ENCODE peak calls at places on chromosomes 2 and 18, in six cellular contexts. Z, H, C, M, B and W are unnamed samples. For H3K27me3, the result is how much of the 10 kb centered on the place peaks cover.

GRCh38 chr2:43175187-43175490 is 51.3 kb downstream of the ZFP36L2 start:
- DNase-seq in Z (no peak), H (no peak), C (no peak), M (no peak), B (peak), W (peak)

GRCh38 chr18:26190506-26190905 is 35.7 kb upstream of the TAF4B start:
- DNase-seq in Z (no peak), H (no peak), C (peak), M (no peak), B (no peak), W (no peak)

GRCh38 chr2:217981084-217981730 is 21.6 kb downstream of the TNS1 start:
- DNase-seq in Z (no peak), H (no peak), C (no peak), M (no peak), B (no peak), W (no peak)

GRCh38 chr2:225122582-225123486 is 80.6 kb upstream of the DOCK10 start:
- DNase-seq in Z (no peak), H (no peak), C (no peak), M (peak), B (peak), W (no peak)

GRCh38 chr2:1739322-1739957 is 4.9 kb downstream of the PXDN start:
- DNase-seq in Z (no peak), H (no peak), C (no peak), M (no peak), B (no peak), W (no peak)

GRCh38 chr2:215498411-215498810 is 62.5 kb upstream of the FN1 start:
- DNase-seq in Z (no peak), H (no peak), C (no peak), M (peak), B (no peak), W (no peak)

GRCh38 chr2:100601661-100602060 is 38.9 kb downstream of the PDCL3 start:
- DNase-seq in Z (no peak), H (no peak), C (no peak), M (no peak), B (no peak), W (no peak)

GRCh38 chr2:39492095-39492590 is 55.1 kb upstream of the MAP4K3 start:
- DNase-seq in Z (no peak), H (peak), C (peak), M (peak), B (no peak), W (peak)

GRCh38 chr2:239399404-239399999 is 1.3 kb downstream of the HDAC4 start:
- DNase-seq in Z (no peak), H (no peak), C (no peak), M (peak), B (no peak), W (peak)

GRCh38 chr2:72778410-72778809 is 47.4 kb downstream of the EXOC6B start:
- DNase-seq in Z (no peak), H (no peak), C (no peak), M (no peak), B (no peak), W (no peak)

DNA sequence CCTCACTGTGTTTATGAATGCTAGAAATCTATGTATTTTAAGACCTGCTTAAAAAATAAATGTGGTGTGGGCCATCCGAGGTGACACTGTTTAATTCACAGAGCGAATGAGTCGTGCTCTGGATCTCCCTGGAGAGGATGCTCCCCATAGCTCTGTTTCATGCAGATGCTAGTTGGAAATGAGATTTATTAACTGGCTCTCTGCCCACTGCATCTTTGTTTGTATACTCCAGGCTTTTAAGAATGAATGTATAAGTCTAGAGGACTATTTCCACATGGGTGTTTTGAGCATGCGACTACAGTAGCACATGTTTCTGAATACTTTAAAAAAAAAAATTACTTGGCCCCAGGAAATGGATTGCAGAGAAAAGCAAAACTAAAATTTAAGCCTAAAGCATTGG is 3.9 kb downstream of the MAPRE2 start:
- DNase-seq in Z (no peak), H (no peak), C (no peak), M (no peak), B (no peak), W (no peak)
- TF ChIP-seq REST in Z (no peak), H (no peak), C (no peak), M (no peak), B (no peak), W (no peak)

GRCh38 chr2:121360566-121361300 is 75.7 kb upstream of the TFCP2L1 start:
- DNase-seq in Z (no peak), H (peak), C (no peak), M (no peak), B (no peak), W (no peak)
- H3K27ac ChIP-seq in Z (no peak), H (no peak), C (no peak), M (no peak), B (no peak), W (no peak)

GRCh38 chr2:20914087-20914486 is 91.2 kb upstream of the LDAH start:
- DNase-seq in Z (no peak), H (no peak), C (no peak), M (no peak), B (no peak), W (no peak)
- H3K27me3 ChIP-seq in Z (under half), H (under half), C (under half), M (under half), B (under half), W (under half)

DNA sequence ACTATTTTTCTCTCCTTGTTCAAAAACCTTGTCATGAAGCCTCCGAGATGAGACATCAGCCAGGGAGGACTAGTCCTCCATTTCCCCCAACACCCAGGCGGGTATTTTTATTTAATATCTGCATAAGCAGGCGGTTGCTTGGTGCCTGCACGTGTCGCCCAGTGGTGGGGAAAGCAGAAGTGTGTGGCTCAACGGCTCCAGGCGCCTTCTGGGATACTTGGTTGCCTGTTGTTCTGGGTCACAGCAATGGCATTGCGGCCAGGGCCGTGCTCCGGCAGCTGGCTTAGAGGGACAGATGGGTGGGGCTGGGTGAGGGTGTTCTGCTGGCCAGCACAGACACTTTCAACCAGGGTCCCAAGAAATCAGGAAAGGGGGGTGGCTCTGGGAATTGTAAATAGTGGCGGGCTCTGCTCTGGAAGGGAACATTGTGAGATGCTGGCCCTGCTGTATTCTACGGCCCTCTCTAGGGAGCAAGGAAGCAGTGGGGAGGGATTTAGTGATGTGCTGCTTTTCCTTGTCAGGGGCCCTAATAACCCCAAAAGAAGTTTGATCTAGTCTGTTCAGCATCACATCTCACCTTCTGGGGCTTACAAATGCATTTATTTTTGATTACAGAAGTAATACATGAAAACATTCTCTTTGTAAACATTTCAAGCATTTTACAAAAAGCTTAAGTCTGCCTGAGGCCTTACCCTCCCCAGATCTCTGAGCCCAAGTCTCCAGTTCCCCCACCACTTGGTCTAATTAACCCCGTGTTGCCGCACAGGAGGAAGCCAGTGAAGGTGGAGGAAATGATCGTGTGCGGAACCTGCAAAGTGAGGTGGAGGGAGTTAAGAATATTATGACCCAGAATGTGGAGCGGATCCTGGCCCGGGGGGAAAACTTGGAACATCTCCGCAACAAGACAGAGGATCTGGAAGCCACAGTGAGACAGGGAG is 1.1 kb downstream of the VAMP8 start:
- DNase-seq in Z (no peak), H (no peak), C (no peak), M (peak), B (no peak), W (peak)
- TF ChIP-seq REST in Z (no peak), H (no peak), C (no peak), M (no peak), B (no peak), W (peak)

DNA sequence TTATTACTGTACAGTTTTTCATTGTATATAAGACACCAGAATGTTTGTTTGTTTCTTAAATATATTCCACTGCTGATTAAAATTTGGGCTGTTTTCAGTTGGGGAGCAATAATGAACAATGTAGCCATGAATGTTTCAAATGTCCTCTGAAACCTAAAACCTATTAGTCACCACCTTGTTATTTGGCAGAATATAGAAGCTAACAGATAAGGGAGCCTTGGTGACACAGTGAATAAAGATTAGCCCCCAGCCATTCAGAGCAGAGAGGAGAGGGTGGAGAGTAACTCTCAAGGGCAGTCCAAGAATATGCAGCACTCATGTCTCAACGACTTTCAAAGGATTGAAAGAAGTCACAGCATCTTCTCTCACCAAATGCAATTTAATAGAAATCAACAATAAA is 43.1 kb upstream of the ATP8B1 start:
- DNase-seq in Z (peak), H (no peak), C (no peak), M (peak), B (no peak), W (no peak)
- H3K27ac ChIP-seq in Z (peak), H (no peak), C (no peak), M (peak), B (no peak), W (no peak)

GRCh38 chr2:45033331-45033730 is 24.1 kb upstream of the SIX2 start:
- DNase-seq in Z (no peak), H (no peak), C (no peak), M (no peak), B (no peak), W (no peak)
- H3K27me3 ChIP-seq in Z (under half), H (under half), C (under half), M (under half), B (under half), W (under half)

DNA sequence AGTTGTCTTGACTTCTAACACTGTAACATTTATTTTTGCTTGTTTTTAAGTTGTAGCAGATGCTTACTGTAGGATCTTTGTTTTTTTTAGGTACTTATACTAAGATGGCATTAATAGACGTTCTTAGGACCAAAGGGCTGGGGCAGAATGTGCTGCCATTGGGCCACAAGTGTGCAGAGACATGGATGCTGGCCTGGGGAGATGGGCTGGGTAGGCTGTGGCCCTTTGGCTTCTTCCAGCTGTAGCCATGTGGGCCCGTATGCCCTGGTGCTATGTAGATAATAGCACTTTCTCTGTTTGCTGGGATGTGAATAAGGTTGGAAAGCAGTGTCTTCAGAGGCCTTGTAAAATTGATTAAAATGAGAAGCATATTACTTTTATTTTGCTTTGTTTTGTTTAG is 18.8 kb downstream of the RAB31 start:
- DNase-seq in Z (no peak), H (no peak), C (no peak), M (no peak), B (no peak), W (no peak)
- TF ChIP-seq REST in Z (no peak), H (no peak), C (no peak), M (no peak), B (no peak), W (no peak)